ENCODE peak calls at places on chromosomes 1 and 21, in five cellular contexts. One of them, this sample, is unnamed.
A peak's percentile ranks its signal among the peaks of the same experiment; 100 is the strongest.

GRCh38 chr1:1677718-1678580 is 14.6 kb downstream of the SLC35E2B start:
- DNase-seq in heart left ventricle: no peak
- DNase-seq in fibroblast of lung: no peak
- DNase-seq in aorta: peak; percentile 52
- DNase-seq in breast epithelium: peak; percentile 20
- DNase-seq in this sample: no peak

GRCh38 chr1:6170742-6171201 is 9.3 kb downstream of the CHD5 start:
- DNase-seq in heart left ventricle: no peak
- DNase-seq in fibroblast of lung: no peak
- DNase-seq in aorta: no peak
- DNase-seq in breast epithelium: no peak
- DNase-seq in this sample: no peak

GRCh38 chr21:34612056-34612455 is 2.9 kb downstream of the RCAN1 start:
- DNase-seq in heart left ventricle: no peak
- DNase-seq in fibroblast of lung: no peak
- DNase-seq in aorta: no peak
- DNase-seq in breast epithelium: no peak
- DNase-seq in this sample: no peak

GRCh38 chr1:46804926-46805325 is 6.1 kb downstream of the CYP4B1 start:
- DNase-seq in heart left ventricle: no peak
- DNase-seq in fibroblast of lung: no peak
- DNase-seq in aorta: no peak
- DNase-seq in breast epithelium: no peak
- DNase-seq in this sample: no peak

GRCh38 chr1:18038051-18038450 is 69.5 kb upstream of the IGSF21 start:
- DNase-seq in heart left ventricle: no peak
- DNase-seq in fibroblast of lung: no peak
- DNase-seq in aorta: no peak
- DNase-seq in breast epithelium: no peak
- DNase-seq in this sample: no peak

GRCh38 chr1:204262506-204263239 is 48.9 kb upstream of the GOLT1A start:
- DNase-seq in heart left ventricle: no peak
- DNase-seq in fibroblast of lung: no peak
- DNase-seq in aorta: no peak
- DNase-seq in breast epithelium: no peak
- DNase-seq in this sample: no peak

GRCh38 chr1:20499718-20500117 is 8.2 kb downstream of the MUL1 start:
- DNase-seq in heart left ventricle: no peak
- DNase-seq in fibroblast of lung: no peak
- DNase-seq in aorta: no peak
- DNase-seq in breast epithelium: no peak
- DNase-seq in this sample: no peak

GRCh38 chr1:53644496-53644895 is 94.5 kb downstream of the GLIS1 start:
- DNase-seq in heart left ventricle: no peak
- DNase-seq in fibroblast of lung: no peak
- DNase-seq in aorta: peak; percentile 53
- DNase-seq in breast epithelium: no peak
- DNase-seq in this sample: no peak

GRCh38 chr1:197919523-197920301 is 2.5 kb downstream of the LHX9 start:
- DNase-seq in heart left ventricle: no peak
- DNase-seq in fibroblast of lung: no peak
- DNase-seq in aorta: no peak
- DNase-seq in breast epithelium: no peak
- DNase-seq in this sample: no peak

GRCh38 chr1:50425376-50426107 is 2.3 kb upstream of the DMRTA2 start:
- DNase-seq in heart left ventricle: no peak
- DNase-seq in fibroblast of lung: no peak
- DNase-seq in aorta: no peak
- DNase-seq in breast epithelium: no peak
- DNase-seq in this sample: no peak

GRCh38 chr1:118862755-118863154 is 125.4 kb downstream of the TBX15 start:
- DNase-seq in heart left ventricle: no peak
- DNase-seq in fibroblast of lung: no peak
- DNase-seq in aorta: no peak
- DNase-seq in breast epithelium: no peak
- DNase-seq in this sample: no peak

GRCh38 chr1:200849430-200849829 is 23.4 kb upstream of the GPR25 start:
- DNase-seq in heart left ventricle: no peak
- DNase-seq in fibroblast of lung: no peak
- DNase-seq in aorta: no peak
- DNase-seq in breast epithelium: no peak
- DNase-seq in this sample: no peak

GRCh38 chr1:14660795-14661194 is 62.3 kb downstream of the KAZN start:
- DNase-seq in heart left ventricle: peak; percentile 40
- DNase-seq in fibroblast of lung: no peak
- DNase-seq in aorta: no peak
- DNase-seq in breast epithelium: no peak
- DNase-seq in this sample: no peak

GRCh38 chr1:225462429-225462713 is 34.5 kb upstream of the LBR start:
- DNase-seq in heart left ventricle: no peak
- DNase-seq in fibroblast of lung: no peak
- DNase-seq in aorta: peak; percentile 58
- DNase-seq in breast epithelium: no peak
- DNase-seq in this sample: no peak

GRCh38 chr1:110787328-110788071 is 85.4 kb upstream of the CD53 start:
- DNase-seq in heart left ventricle: no peak
- DNase-seq in fibroblast of lung: no peak
- DNase-seq in aorta: no peak
- DNase-seq in breast epithelium: no peak
- DNase-seq in this sample: no peak

GRCh38 chr1:112675728-112676381 is 1.4 kb downstream of the MOV10 start:
- DNase-seq in heart left ventricle: no peak
- DNase-seq in fibroblast of lung: peak; percentile 9
- DNase-seq in aorta: no peak
- DNase-seq in breast epithelium: no peak
- DNase-seq in this sample: no peak

GRCh38 chr1:203871114-203871875 is 9.9 kb downstream of the SNRPE start:
- DNase-seq in heart left ventricle: no peak
- DNase-seq in fibroblast of lung: peak; percentile 84
- DNase-seq in aorta: no peak
- DNase-seq in breast epithelium: no peak
- DNase-seq in this sample: no peak

GRCh38 chr1:43048601-43049011 is 89.9 kb upstream of the SLC2A1 start:
- DNase-seq in heart left ventricle: no peak
- DNase-seq in fibroblast of lung: no peak
- DNase-seq in aorta: no peak
- DNase-seq in breast epithelium: no peak
- DNase-seq in this sample: no peak

GRCh38 chr1:79497193-79497773 is 490.8 kb upstream of the ADGRL4 start:
- DNase-seq in heart left ventricle: no peak
- DNase-seq in fibroblast of lung: peak; percentile 69
- DNase-seq in aorta: no peak
- DNase-seq in breast epithelium: no peak
- DNase-seq in this sample: no peak

DNA sequence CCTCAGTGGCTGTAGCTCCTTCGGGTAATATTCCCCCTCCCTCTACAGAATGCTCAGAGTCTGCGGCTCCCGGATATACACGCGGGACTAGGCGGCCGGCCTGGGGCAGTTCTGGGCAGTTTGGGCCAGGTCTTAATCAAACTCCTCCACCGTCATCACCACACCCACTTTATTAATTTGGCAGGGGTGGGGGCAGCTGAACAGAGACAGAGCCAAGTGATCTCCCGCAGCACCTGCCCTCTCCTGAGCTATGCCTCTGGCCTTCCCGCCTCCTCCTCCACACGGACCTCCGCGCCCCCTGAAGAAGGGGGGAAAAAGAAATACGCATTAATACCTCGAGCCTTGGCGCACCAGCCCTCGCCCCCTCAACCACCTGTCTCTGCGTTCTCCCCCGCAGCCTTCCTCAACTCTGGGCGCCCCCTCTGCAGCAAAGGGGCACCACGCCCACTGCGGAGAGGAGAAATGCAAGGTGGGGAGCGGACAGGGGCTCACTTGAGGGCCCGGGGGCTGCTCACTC is 42.6 kb downstream of the CD34 start:
- DNase-seq in heart left ventricle: peak; percentile 60
- DNase-seq in fibroblast of lung: peak; percentile 24
- DNase-seq in aorta: peak; percentile 81
- DNase-seq in breast epithelium: peak; percentile 71
- DNase-seq in this sample: no peak
- H3K4me1 ChIP-seq in heart left ventricle: peaks cover 55% of the 10 kb centered on the region
- H3K4me1 ChIP-seq in fibroblast of lung: peaks cover 20% of the 10 kb centered on the region
- H3K4me1 ChIP-seq in aorta: no peaks in the 10 kb centered on the region
- H3K4me1 ChIP-seq in breast epithelium: peaks cover 11% of the 10 kb centered on the region
- H3K4me1 ChIP-seq in this sample: peaks cover 48% of the 10 kb centered on the region

GRCh38 chr1:154346276-154346914 is 21.1 kb downstream of the ATP8B2 start:
- DNase-seq in heart left ventricle: no peak
- DNase-seq in fibroblast of lung: no peak
- DNase-seq in aorta: no peak
- DNase-seq in breast epithelium: no peak
- DNase-seq in this sample: no peak

GRCh38 chr1:154338875-154339274 is 13.6 kb downstream of the ATP8B2 start:
- DNase-seq in heart left ventricle: no peak
- DNase-seq in fibroblast of lung: no peak
- DNase-seq in aorta: no peak
- DNase-seq in breast epithelium: no peak
- DNase-seq in this sample: no peak

GRCh38 chr1:154344977-154345837 is 19.9 kb downstream of the ATP8B2 start:
- DNase-seq in heart left ventricle: no peak
- DNase-seq in fibroblast of lung: peak; percentile 54
- DNase-seq in aorta: peak; percentile 84
- DNase-seq in breast epithelium: no peak
- DNase-seq in this sample: no peak

GRCh38 chr1:154342836-154343472 is 17.6 kb downstream of the ATP8B2 start:
- DNase-seq in heart left ventricle: no peak
- DNase-seq in fibroblast of lung: no peak
- DNase-seq in aorta: peak; percentile 78
- DNase-seq in breast epithelium: no peak
- DNase-seq in this sample: no peak

DNA sequence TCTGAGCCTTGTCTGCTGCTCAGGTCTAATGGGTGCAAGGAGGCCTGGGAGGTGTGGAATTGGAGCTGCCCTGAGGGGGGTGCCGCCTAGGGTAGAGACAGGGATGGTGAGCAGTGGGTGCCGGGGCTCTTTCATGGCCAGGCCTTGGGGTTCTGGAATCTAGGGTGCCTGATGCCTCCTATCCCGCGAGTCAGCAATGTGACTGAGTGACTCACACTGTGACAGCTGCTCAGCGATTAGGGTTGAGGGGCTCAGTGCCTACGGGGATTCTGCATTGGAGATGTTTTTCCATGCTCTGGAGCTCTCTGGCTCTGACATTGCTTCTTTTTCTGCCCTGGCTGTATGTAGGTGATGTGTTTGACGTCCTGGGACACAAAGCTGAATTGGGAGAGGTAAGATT is 16.8 kb downstream of the ATP8B2 start:
- DNase-seq in heart left ventricle: no peak
- DNase-seq in fibroblast of lung: no peak
- DNase-seq in aorta: no peak
- DNase-seq in breast epithelium: no peak
- DNase-seq in this sample: no peak
- H3K4me1 ChIP-seq in heart left ventricle: no peaks in the 10 kb centered on the region
- H3K4me1 ChIP-seq in fibroblast of lung: no peaks in the 10 kb centered on the region
- H3K4me1 ChIP-seq in aorta: no peaks in the 10 kb centered on the region
- H3K4me1 ChIP-seq in breast epithelium: no peaks in the 10 kb centered on the region
- H3K4me1 ChIP-seq in this sample: peaks cover 31% of the 10 kb centered on the region

DNA sequence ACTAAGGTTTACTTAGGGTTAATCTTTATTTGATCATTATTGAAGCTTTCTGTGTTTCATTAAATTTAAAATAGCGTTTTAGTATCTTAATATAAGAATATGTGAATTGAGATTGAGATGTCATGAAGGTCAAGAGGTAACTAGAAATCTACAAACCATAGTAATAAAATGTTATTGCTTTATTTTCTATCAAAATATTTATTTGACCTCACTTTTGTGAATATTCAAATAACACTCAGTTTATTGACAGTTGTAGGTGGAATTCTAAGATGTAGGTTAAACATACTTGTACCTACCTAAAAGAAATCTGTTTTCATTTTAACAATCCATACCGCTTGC is 5.7 kb downstream of the ADGRL2 start:
- DNase-seq in heart left ventricle: no peak
- DNase-seq in fibroblast of lung: no peak
- DNase-seq in aorta: no peak
- DNase-seq in breast epithelium: no peak
- DNase-seq in this sample: no peak
- H3K4me1 ChIP-seq in heart left ventricle: peaks cover 54% of the 10 kb centered on the region
- H3K4me1 ChIP-seq in fibroblast of lung: no peaks in the 10 kb centered on the region
- H3K4me1 ChIP-seq in aorta: no peaks in the 10 kb centered on the region
- H3K4me1 ChIP-seq in breast epithelium: no peaks in the 10 kb centered on the region
- H3K4me1 ChIP-seq in this sample: no peaks in the 10 kb centered on the region

DNA sequence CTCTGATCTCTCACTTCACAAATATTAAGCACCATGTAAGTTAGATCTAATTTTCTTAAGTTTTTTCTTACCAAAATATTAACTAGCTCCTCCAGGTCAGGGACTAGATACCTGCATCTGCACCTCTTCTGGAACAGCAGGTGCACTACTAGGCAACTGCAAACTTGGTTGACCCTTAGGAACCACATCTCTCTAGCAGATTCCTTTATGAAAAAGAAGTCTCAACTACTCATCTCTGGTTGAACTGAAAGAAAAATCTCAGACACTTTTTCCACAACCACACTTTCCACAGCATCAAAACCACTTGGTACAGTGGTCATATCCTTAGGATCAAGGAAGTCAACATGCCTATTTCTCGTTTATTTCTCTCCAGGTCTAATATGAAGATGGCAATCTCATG is 52.4 kb downstream of the VAV3 start:
- DNase-seq in heart left ventricle: no peak
- DNase-seq in fibroblast of lung: no peak
- DNase-seq in aorta: no peak
- DNase-seq in breast epithelium: no peak
- DNase-seq in this sample: no peak
- H3K4me1 ChIP-seq in heart left ventricle: no peaks in the 10 kb centered on the region
- H3K4me1 ChIP-seq in fibroblast of lung: no peaks in the 10 kb centered on the region
- H3K4me1 ChIP-seq in aorta: no peaks in the 10 kb centered on the region
- H3K4me1 ChIP-seq in breast epithelium: no peaks in the 10 kb centered on the region
- H3K4me1 ChIP-seq in this sample: no peaks in the 10 kb centered on the region